ENCODE peak calls at places on chromosomes 13 and 19, in nine cellular contexts. M is colonic mucosa, L is GM23338, V is endodermal cell, W is tibial artery, P is epithelial cell of esophagus, U is ovary, X is A549, T is fibroblast of pulmonary artery. O is an unnamed sample.

GRCh38 chr13:94192576-94192975 is 286.9 kb downstream of the DCT start:
- DNase-seq in M (no peak), X (peak; percentile 13), W (no peak), V (peak; percentile 86), T (peak; percentile 45), L (peak; percentile 63), U (peak; percentile 17), P (peak; percentile 32), O (no peak)

GRCh38 chr19:46759817-46760333 is 13.6 kb upstream of the STRN4 start:
- DNase-seq in P (peak; percentile 74), U (peak; percentile 64), T (peak; percentile 75), L (peak; percentile 54), M (no peak), V (no peak), X (peak; percentile 86), W (peak; percentile 54), O (peak; percentile 89)

GRCh38 chr13:113559061-113559460 is 25.5 kb upstream of the TFDP1 start:
- DNase-seq in P (no peak), L (no peak), X (no peak), U (no peak), V (peak; percentile 20), W (no peak), M (no peak), T (no peak), O (no peak)

GRCh38 chr19:677201-677600 is 1.0 kb downstream of the FSTL3 start:
- DNase-seq in W (peak; percentile 82), U (peak; percentile 89), M (peak; percentile 57), T (peak; percentile 83), L (no peak), P (peak; percentile 86), X (peak; percentile 86), V (peak; percentile 52), O (peak; percentile 94)

GRCh38 chr13:36163809-36164308 is 32.7 kb upstream of the DCLK1 start:
- DNase-seq in T (peak; percentile 87), P (peak; percentile 38), L (peak; percentile 21), X (no peak), U (peak; percentile 46), W (peak; percentile 64), V (no peak), M (peak; percentile 22), O (peak; percentile 79)

GRCh38 chr19:47013041-47013517 is 6.6 kb upstream of the NPAS1 start:
- DNase-seq in M (peak; percentile 85), X (peak; percentile 83), L (peak; percentile 91), U (peak; percentile 84), V (peak; percentile 97), T (peak; percentile 73), W (peak; percentile 71), P (peak; percentile 71), O (peak; percentile 89)

GRCh38 chr19:17847538-17848366 is at the start of gene JAK3:
- DNase-seq in P (peak; percentile 44), L (peak; percentile 94), U (peak; percentile 83), V (peak; percentile 97), T (peak; percentile 82), M (no peak), X (no peak), W (peak; percentile 38), O (no peak)

GRCh38 chr19:18659281-18660050 is 22.6 kb downstream of the KLHL26 start:
- DNase-seq in U (no peak), M (no peak), W (peak; percentile 62), L (no peak), V (peak; percentile 42), P (no peak), T (peak; percentile 43), X (no peak), O (no peak)

GRCh38 chr13:21060063-21060826 is 1.1 kb downstream of the LATS2 start:
- DNase-seq in V (peak; percentile 78), P (peak; percentile 52), U (peak; percentile 58), M (peak; percentile 32), L (peak; percentile 67), X (peak; percentile 45), T (peak; percentile 59), W (peak; percentile 49), O (peak; percentile 82)

GRCh38 chr13:66915596-66916185 is 314.4 kb downstream of the PCDH9 start:
- DNase-seq in M (no peak), W (no peak), U (no peak), L (no peak), T (peak; percentile 61), X (peak; percentile 21), P (peak; percentile 48), V (no peak), O (no peak)

GRCh38 chr19:38409631-38410133 is 6.8 kb downstream of the FAM98C start:
- DNase-seq in V (no peak), T (peak; percentile 72), L (no peak), W (no peak), U (no peak), M (no peak), P (no peak), X (peak; percentile 42), O (no peak)

DNA sequence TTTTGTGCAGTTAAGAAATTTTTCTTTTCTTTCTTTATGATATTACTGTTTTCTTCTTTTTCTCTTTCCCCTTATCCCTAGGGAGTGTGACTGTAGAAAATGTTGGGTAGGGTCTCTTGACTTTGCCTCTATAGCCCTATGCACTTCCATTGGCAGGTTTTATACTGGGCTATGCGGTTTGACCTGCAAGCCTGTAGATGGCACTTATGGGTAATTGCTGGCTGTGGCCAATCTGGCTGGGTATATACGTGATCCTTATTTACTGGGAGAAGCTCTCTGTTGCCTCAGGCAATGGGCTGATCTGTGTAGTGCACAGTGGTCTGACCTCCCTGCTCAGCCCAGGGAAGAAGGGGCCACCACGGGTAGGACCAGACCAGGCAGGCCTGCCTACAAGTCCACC is 78.8 kb downstream of the RAP2A start:
- DNase-seq in X (no peak), L (no peak), U (no peak), W (no peak), M (no peak), P (no peak), T (no peak), V (no peak), O (no peak)
- TF ChIP-seq CTCF in X (no peak), L (peak; percentile 20), U (no peak), W (no peak), M (no peak), P (no peak), T (no peak), V (peak; percentile 40), O (no peak)

GRCh38 chr19:49150944-49151243 is 4.3 kb downstream of the HRC start:
- DNase-seq in L (no peak), U (no peak), M (no peak), X (no peak), T (no peak), V (no peak), W (no peak), P (no peak), O (no peak)

GRCh38 chr19:49151339-49152217 is 3.6 kb downstream of the HRC start:
- DNase-seq in P (peak; percentile 96), L (peak; percentile 100), X (peak; percentile 91), V (peak; percentile 99), M (peak; percentile 98), W (no peak), T (peak; percentile 33), U (peak; percentile 62), O (peak; percentile 78)

GRCh38 chr19:49150106-49150943 is 4.9 kb downstream of the HRC start:
- DNase-seq in L (peak; percentile 95), X (peak; percentile 85), U (peak; percentile 77), P (peak; percentile 70), M (peak; percentile 94), V (peak; percentile 93), T (peak; percentile 72), W (peak; percentile 79), O (peak; percentile 89)

GRCh38 chr19:49153167-49153809 is 1.9 kb downstream of the HRC start:
- DNase-seq in V (no peak), U (no peak), X (no peak), W (no peak), P (no peak), M (no peak), L (no peak), T (no peak), O (no peak)

DNA sequence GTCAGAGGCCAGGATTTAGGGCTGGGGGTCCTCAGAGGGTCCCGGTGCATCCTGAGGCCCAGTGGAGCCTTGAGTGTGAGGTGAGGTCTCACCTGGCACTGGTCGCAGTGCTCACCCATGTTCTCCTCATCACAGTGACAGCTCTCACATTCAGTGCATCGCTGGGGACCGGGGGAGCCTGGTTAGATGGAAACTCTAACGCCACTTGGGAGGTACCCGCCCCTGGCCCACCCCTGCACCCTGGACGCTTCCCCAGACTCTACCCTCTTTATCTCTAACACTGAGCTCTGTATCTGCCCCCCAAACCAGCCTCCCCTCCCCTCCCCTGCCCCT is 3.0 kb downstream of the HRC start:
- DNase-seq in W (no peak), P (no peak), V (no peak), U (no peak), X (no peak), T (no peak), M (no peak), L (peak; percentile 45), O (no peak)
- H3K4me3 ChIP-seq in W (no peak overlapping the region), P (no peak overlapping the region), V (no peak overlapping the region), U (no peak overlapping the region), X (no peak overlapping the region), T (no peak overlapping the region), M (no peak overlapping the region), L (peak overlapping the region; percentile 38), O (no peak overlapping the region)

DNA sequence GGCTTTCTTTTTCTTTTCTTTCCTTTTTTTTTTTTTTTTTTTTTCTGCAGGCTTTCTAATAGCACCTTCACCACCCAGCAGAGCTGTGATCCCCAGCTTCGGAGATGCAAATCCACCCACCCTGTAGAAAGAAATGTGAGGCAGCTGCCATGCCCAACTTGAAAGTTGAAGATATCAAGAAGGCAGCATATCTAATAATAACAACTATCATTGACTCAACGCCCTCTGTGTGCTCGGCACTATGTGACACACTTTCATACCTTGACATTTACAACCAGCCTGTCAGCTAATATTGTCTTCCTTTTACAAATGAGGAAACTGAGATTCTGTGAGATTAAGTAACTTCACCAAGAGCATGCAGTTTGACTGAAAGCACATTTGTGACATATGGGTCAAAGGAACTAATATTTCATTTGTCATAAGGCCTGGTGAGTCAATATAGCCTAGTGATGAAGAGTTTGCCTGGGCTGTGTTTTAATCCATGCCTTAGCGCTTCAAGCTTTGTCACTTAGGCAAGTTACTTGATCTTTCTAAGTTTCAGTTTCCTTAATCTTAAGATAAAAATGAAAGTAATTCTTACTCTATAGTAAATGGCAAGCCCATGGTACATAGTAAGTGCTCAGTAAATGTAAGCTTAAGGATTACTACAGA is 137.0 kb downstream of the FLT1 start:
- DNase-seq in W (no peak), V (no peak), M (no peak), L (no peak), T (no peak), P (peak; percentile 3), X (no peak), U (no peak), O (no peak)
- TF ChIP-seq CTCF in W (no peak), V (no peak), M (no peak), L (no peak), T (no peak), P (no peak), X (no peak), U (no peak), O (no peak)

DNA sequence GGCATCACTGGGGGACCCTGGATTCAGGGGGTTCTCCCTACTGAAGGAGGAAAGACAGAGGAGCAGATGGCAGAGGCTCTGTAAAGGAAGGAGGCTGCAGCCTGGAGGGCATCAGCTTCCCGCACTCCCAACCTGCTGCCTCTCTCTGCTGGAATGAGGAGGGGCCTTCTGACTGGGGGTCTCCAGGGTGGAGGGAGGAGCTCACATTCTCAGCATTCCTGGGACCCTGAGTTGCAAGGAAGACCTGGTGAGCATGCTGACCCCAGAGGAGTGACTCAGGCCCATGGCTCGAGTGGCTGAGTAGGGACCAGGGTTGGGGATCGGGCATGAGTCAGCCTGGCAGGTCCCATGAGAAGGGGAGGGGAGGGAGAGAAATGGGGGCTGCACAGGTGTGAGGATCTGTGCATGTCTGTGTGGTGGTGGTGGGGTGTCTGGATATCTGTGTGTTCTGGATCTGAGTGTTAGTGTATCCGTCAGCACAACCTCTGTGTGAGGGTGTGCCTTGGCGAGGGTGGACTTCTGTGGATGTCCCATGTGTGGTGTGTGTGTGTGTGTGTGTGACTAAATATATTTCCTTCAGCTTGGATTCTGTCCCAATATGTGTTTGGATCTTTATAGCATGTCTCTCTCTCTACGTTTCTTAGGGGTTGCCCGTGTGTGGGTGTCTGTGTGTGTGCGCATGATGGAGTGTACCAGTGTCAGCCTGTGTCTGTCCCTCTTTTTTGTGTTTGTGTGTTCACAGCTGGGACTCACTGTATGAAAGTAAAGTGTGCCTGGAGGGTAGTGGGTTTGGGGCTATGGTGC is 4.6 kb downstream of the AXL start:
- DNase-seq in X (peak; percentile 86), M (no peak), L (peak; percentile 76), T (peak; percentile 60), V (peak; percentile 93), P (peak; percentile 64), W (no peak), U (peak; percentile 43), O (peak; percentile 72)
- H3K4me3 ChIP-seq in X (peak overlapping the region; percentile 5), M (no peak overlapping the region), L (peak overlapping the region; percentile 27), T (peak overlapping the region; percentile 10), V (no peak overlapping the region), P (no peak overlapping the region), W (peak overlapping the region; percentile 8), U (no peak overlapping the region), O (no peak overlapping the region)